ENCODE peak calls at places on chromosomes 3 and 15, in nine cellular contexts. S is CD8-positive, alpha-beta T cell; T is RWPE2; J is AG04450; R is CD4-positive, alpha-beta T cell; X is psoas muscle; B is nephron progenitor cell; Q is cardiac fibroblast; A is A549. L is an unnamed sample.

GRCh38 chr3:106262976-106263375 is 394.2 kb upstream of the CBLB start:
- DNase-seq in S (no peak), T (no peak), J (no peak), R (no peak), X (no peak), B (no peak), Q (no peak), A (no peak), L (no peak)

GRCh38 chr15:99717129-99718024 is 15.9 kb downstream of the LYSMD4 start:
- DNase-seq in S (no peak), T (no peak), J (no peak), R (no peak), X (peak), B (no peak), Q (peak), A (no peak), L (peak)

GRCh38 chr15:79418693-79419279 is 13.3 kb upstream of the MINAR1 start:
- DNase-seq in S (no peak), T (no peak), J (no peak), R (no peak), X (no peak), B (no peak), Q (no peak), A (no peak), L (no peak)

GRCh38 chr3:77446084-77446483 is 406.2 kb downstream of the ROBO2 start:
- DNase-seq in S (no peak), T (no peak), J (no peak), R (no peak), X (no peak), B (no peak), Q (no peak), A (no peak), L (no peak)

GRCh38 chr3:54955941-54956340 is 28.1 kb upstream of the LRTM1 start:
- DNase-seq in S (no peak), T (no peak), J (no peak), R (no peak), X (no peak), B (no peak), Q (no peak), A (no peak), L (no peak)

GRCh38 chr15:83410532-83410931 is 36.6 kb upstream of the SH3GL3 start:
- DNase-seq in S (no peak), T (no peak), J (no peak), R (no peak), X (no peak), B (no peak), Q (no peak), A (no peak), L (no peak)

GRCh38 chr3:50089603-50089945 is 855 bp downstream of the RBM5 start:
- DNase-seq in S (no peak), T (no peak), J (no peak), R (no peak), X (no peak), B (peak), Q (peak), A (peak), L (no peak)

GRCh38 chr3:58116161-58116955 is 94.4 kb downstream of the DNASE1L3 start:
- DNase-seq in S (peak), T (no peak), J (no peak), R (peak), X (no peak), B (no peak), Q (no peak), A (no peak), L (no peak)

GRCh38 chr3:123783811-123784210 is 100.3 kb downstream of the MYLK start:
- DNase-seq in S (no peak), T (no peak), J (no peak), R (no peak), X (no peak), B (no peak), Q (no peak), A (no peak), L (no peak)

GRCh38 chr3:24237971-24238767 is 256.5 kb downstream of the THRB start:
- DNase-seq in S (no peak), T (no peak), J (peak), R (no peak), X (no peak), B (peak), Q (peak), A (peak), L (peak)

GRCh38 chr15:67543348-67543718 is 830 bp downstream of the MAP2K5 start:
- DNase-seq in S (no peak), T (no peak), J (no peak), R (no peak), X (peak), B (peak), Q (peak), A (peak), L (peak)

GRCh38 chr3:121642601-121643314 is 17.9 kb downstream of the HCLS1 start:
- DNase-seq in S (no peak), T (no peak), J (no peak), R (no peak), X (no peak), B (no peak), Q (no peak), A (no peak), L (no peak)

GRCh38 chr3:121651684-121652083 is 9.0 kb downstream of the HCLS1 start:
- DNase-seq in S (no peak), T (no peak), J (no peak), R (no peak), X (no peak), B (no peak), Q (peak), A (no peak), L (no peak)

GRCh38 chr3:121649645-121650044 is 11.1 kb downstream of the HCLS1 start:
- DNase-seq in S (no peak), T (no peak), J (no peak), R (no peak), X (no peak), B (no peak), Q (peak), A (no peak), L (no peak)

GRCh38 chr3:121645054-121645453 is 15.6 kb downstream of the HCLS1 start:
- DNase-seq in S (no peak), T (no peak), J (no peak), R (no peak), X (no peak), B (no peak), Q (no peak), A (no peak), L (no peak)

DNA sequence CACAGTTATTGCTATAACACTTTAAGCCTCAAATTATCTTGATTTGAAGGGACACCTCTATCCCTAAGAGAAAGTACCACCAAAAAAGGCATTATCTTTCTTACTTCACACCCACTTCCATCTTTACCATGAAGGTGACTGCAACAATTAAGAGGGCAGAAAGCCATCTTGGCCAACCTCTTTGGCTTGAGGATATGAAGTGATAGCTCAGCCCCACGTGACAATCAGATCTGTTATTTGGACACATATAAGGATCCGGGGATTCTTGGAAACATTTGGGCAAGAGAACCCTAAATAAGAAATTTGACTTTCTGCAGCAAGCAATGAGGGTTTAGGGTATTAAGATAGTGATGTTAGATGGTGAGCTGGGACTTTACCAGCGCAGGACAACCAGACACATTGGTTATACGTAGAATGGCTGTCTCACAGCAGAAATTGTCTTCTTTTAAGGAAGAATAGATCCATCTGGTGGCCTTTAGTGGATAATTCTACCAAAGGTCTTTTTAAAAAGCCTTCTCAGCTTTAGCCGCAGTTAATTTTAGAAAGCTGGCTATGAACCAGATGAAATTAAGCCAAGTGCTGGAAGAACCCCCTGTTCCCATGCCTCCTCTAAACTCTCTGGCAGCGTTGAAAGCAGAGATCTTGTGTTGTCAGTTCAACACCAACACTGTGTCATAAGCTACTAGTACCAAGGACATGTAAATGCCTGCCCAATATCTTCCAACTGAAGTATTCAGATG is 12.3 kb downstream of the HCLS1 start:
- DNase-seq in S (no peak), T (no peak), J (no peak), R (no peak), X (no peak), B (no peak), Q (peak), A (no peak), L (no peak)
- TF ChIP-seq CTCF in S (no peak), T (no peak), J (no peak), R (no peak), X (peak), B (no peak), Q (no peak), A (no peak), L (no peak)

GRCh38 chr3:96700322-96701315 is 113.8 kb upstream of the EPHA6 start:
- DNase-seq in S (no peak), T (no peak), J (no peak), R (no peak), X (no peak), B (peak), Q (no peak), A (no peak), L (no peak)
- TF ChIP-seq CTCF in S (no peak), T (peak), J (no peak), R (no peak), X (no peak), B (peak), Q (no peak), A (no peak), L (peak)

GRCh38 chr15:89332446-89332845 is 2.2 kb downstream of the POLG start:
- DNase-seq in S (no peak), T (no peak), J (no peak), R (no peak), X (no peak), B (peak), Q (peak), A (peak), L (peak)
- TF ChIP-seq CTCF in S (peak), T (peak), J (peak), R (peak), X (no peak), B (peak), Q (peak), A (peak), L (peak)

DNA sequence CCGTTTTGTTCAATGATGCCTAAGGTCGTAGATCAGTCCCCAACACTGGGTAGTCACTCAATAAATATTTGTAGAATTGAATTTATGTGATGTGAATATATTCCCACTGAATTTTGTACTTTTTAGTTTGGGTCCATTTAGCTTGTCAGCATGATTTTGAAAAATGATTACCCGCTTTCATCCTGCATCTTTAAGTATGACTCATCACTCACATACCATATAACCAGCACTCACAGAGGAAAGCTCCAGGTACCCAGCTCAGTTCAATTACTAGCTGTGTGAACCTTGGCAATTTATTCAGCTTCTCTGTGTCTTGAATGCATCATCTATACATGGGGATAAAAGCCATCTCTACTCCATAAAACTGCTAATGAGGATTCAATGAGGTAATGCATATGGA is 2.2 kb upstream of the MLF1 start:
- DNase-seq in S (no peak), T (no peak), J (no peak), R (no peak), X (no peak), B (no peak), Q (peak), A (no peak), L (no peak)
- TF ChIP-seq CTCF in S (no peak), T (no peak), J (no peak), R (no peak), X (no peak), B (no peak), Q (no peak), A (no peak), L (no peak)

GRCh38 chr3:179668429-179668828 is 15.6 kb downstream of the USP13 start:
- DNase-seq in S (no peak), T (no peak), J (no peak), R (no peak), X (no peak), B (no peak), Q (no peak), A (no peak), L (no peak)

GRCh38 chr3:179670311-179670710 is 17.5 kb downstream of the USP13 start:
- DNase-seq in S (no peak), T (no peak), J (no peak), R (no peak), X (no peak), B (no peak), Q (no peak), A (no peak), L (no peak)

GRCh38 chr3:179666030-179666429 is 13.2 kb downstream of the USP13 start:
- DNase-seq in S (no peak), T (no peak), J (no peak), R (no peak), X (no peak), B (no peak), Q (no peak), A (no peak), L (no peak)

GRCh38 chr3:179663093-179663492 is 10.3 kb downstream of the USP13 start:
- DNase-seq in S (no peak), T (no peak), J (no peak), R (no peak), X (no peak), B (no peak), Q (no peak), A (no peak), L (no peak)

GRCh38 chr3:179666436-179667035 is 13.7 kb downstream of the USP13 start:
- DNase-seq in S (no peak), T (no peak), J (no peak), R (no peak), X (peak), B (no peak), Q (no peak), A (no peak), L (peak)
- TF ChIP-seq CTCF in S (no peak), T (no peak), J (peak), R (no peak), X (peak), B (no peak), Q (no peak), A (no peak), L (peak)

GRCh38 chr3:146337991-146338390 is 87.1 kb upstream of the PLSCR4 start:
- DNase-seq in S (no peak), T (no peak), J (no peak), R (no peak), X (no peak), B (no peak), Q (peak), A (no peak), L (no peak)

GRCh38 chr3:146335386-146335785 is 84.5 kb upstream of the PLSCR4 start:
- DNase-seq in S (no peak), T (no peak), J (no peak), R (no peak), X (no peak), B (no peak), Q (no peak), A (no peak), L (no peak)

GRCh38 chr3:146331967-146332366 is 81.1 kb upstream of the PLSCR4 start:
- DNase-seq in S (no peak), T (no peak), J (no peak), R (no peak), X (no peak), B (no peak), Q (no peak), A (no peak), L (no peak)

GRCh38 chr3:146339262-146339808 is 88.4 kb upstream of the PLSCR4 start:
- DNase-seq in S (no peak), T (no peak), J (no peak), R (no peak), X (no peak), B (no peak), Q (no peak), A (no peak), L (no peak)

DNA sequence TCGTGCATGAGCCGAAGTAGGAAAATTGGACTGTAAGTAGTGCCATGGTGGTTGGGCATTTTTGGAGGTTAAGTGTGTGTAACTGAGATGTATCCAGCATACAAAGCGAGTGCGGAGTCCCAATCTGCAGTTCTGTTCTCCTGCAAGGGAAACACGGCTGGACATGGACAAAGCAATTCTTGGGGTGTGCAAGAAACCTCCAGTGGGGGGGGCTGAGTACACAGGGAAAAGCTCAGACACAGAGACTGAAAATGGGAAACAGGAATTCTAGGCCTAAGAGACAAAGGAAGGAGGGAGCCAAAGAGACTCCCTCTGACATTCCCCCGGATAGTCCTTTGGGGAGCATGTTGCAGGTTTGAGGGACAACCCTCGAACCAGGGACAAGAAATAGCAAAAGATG is 83.2 kb upstream of the PLSCR4 start:
- DNase-seq in S (no peak), T (no peak), J (no peak), R (no peak), X (no peak), B (no peak), Q (peak), A (no peak), L (no peak)
- TF ChIP-seq CTCF in S (no peak), T (peak), J (peak), R (no peak), X (peak), B (no peak), Q (peak), A (peak), L (no peak)

DNA sequence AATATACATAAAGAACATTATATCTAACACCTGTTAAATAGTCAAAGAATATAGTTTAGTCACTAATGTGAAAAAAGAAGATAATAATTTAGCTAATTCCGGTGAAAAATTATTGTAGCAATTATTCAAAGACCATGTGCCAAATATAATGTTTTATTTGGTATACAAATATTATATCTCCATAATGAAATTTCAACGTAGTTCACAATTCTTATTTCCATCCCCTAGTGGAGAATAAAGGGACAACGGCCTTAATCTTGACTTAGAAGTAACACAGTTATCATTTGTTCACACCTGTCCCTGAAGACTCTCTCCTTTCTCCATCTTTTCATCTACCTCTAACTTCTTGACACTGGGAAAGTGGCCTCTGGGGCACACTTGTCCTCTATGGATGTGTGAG is 213.4 kb downstream of the ERC2 start:
- DNase-seq in S (no peak), T (no peak), J (no peak), R (no peak), X (no peak), B (no peak), Q (no peak), A (peak), L (no peak)
- TF ChIP-seq CTCF in S (no peak), T (peak), J (no peak), R (peak), X (no peak), B (peak), Q (peak), A (no peak), L (peak)

DNA sequence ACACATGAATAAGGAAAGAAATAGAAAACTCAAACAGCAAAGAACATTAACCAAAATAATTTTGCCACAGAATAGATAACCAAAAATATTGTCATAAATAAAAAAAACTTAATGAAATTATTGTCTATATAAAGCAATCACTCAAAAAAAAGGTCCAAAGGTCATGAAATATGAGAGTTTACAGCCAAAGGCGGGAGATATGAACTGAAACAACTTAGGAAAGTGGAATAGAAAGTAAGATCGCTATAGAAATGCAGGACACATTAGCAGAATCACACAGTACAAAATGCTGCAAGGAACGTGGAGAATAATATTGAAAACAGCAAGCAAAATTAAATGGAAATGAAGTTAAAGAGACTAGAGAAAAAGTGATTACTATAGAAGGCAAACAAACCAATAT is 375.0 kb upstream of the ARHGEF26 start:
- DNase-seq in S (no peak), T (no peak), J (no peak), R (no peak), X (no peak), B (no peak), Q (no peak), A (no peak), L (no peak)
- TF ChIP-seq CTCF in S (no peak), T (no peak), J (no peak), R (no peak), X (no peak), B (no peak), Q (no peak), A (no peak), L (no peak)

L was measured in glutamatergic neuron.